ENCODE peak calls at places on chromosome 1, in ten cellular contexts. U is NCI-H446; J is GM23248; C is IMR-90; V is islet precursor cell; E is occipital lobe; M is HFF-Myc; H is activated CD4-positive, alpha-beta T cell treated with anti-CD3 and anti-CD28 coated beads, Interleukin-2, amount 10 ng/mL, durations not matched to agents 7 days and 5 days; K is ovary; A is stimulated activated CD8-positive, alpha-beta memory T cell treated with anti-CD3 and anti-CD28 coated beads, Interleukin-15, amount 100 ng/mL, for 4 hours. S is an unnamed sample.

GRCh38 chr1:226697151-226697575 is 41.9 kb downstream of the ITPKB start:
- DNase-seq in U (no peak), J (peak), C (peak), V (no peak), E (no peak), M (no peak), H (no peak), K (no peak), A (no peak), S (no peak)

GRCh38 chr1:147902183-147902845 is at the start of gene GJA8:
- DNase-seq in U (no peak), J (no peak), C (no peak), V (peak), E (no peak), M (no peak), H (no peak), K (no peak), A (no peak), S (no peak)

GRCh38 chr1:150186789-150187559 is 37.3 kb downstream of the PLEKHO1 start:
- DNase-seq in U (peak), J (peak), C (peak), V (no peak), E (no peak), M (no peak), H (peak), K (no peak), A (no peak), S (peak)

GRCh38 chr1:214864896-214865688 is 217.4 kb upstream of the KCNK2 start:
- DNase-seq in U (no peak), J (peak), C (peak), V (no peak), E (no peak), M (no peak), H (no peak), K (no peak), A (no peak), S (no peak)

GRCh38 chr1:165616054-165616612 is 14.9 kb upstream of the MGST3 start:
- DNase-seq in U (no peak), J (no peak), C (no peak), V (no peak), E (no peak), M (no peak), H (no peak), K (no peak), A (no peak), S (no peak)

GRCh38 chr1:114154963-114155322 is 1.3 kb upstream of the SYT6 start:
- DNase-seq in U (peak), J (peak), C (no peak), V (peak), E (no peak), M (peak), H (no peak), K (no peak), A (no peak), S (no peak)

GRCh38 chr1:246300653-246301549 is 206.2 kb downstream of the SMYD3 start:
- DNase-seq in U (no peak), J (no peak), C (no peak), V (no peak), E (no peak), M (no peak), H (no peak), K (no peak), A (no peak), S (no peak)

GRCh38 chr1:231040019-231040799 is at the start of gene FAM89A:
- DNase-seq in U (no peak), J (peak), C (no peak), V (peak), E (no peak), M (no peak), H (peak), K (peak), A (peak), S (peak)

GRCh38 chr1:15902882-15903281 is 55.4 kb downstream of the SPEN start:
- DNase-seq in U (no peak), J (peak), C (peak), V (no peak), E (no peak), M (peak), H (no peak), K (no peak), A (no peak), S (no peak)

GRCh38 chr1:67648582-67649326 is 36.2 kb upstream of the GADD45A start:
- DNase-seq in U (no peak), J (no peak), C (no peak), V (no peak), E (no peak), M (no peak), H (no peak), K (no peak), A (no peak), S (no peak)

GRCh38 chr1:165025805-165026204 is 330.7 kb downstream of the LMX1A start:
- DNase-seq in U (no peak), J (no peak), C (no peak), V (no peak), E (no peak), M (no peak), H (no peak), K (no peak), A (no peak), S (no peak)

GRCh38 chr1:150065184-150065871 is 2.2 kb upstream of the VPS45 start:
- DNase-seq in U (no peak), J (peak), C (peak), V (no peak), E (no peak), M (no peak), H (no peak), K (no peak), A (no peak), S (no peak)

GRCh38 chr1:2339206-2340085 is 51.9 kb downstream of the MORN1 start:
- DNase-seq in U (no peak), J (no peak), C (no peak), V (no peak), E (no peak), M (no peak), H (no peak), K (no peak), A (no peak), S (no peak)

S was measured in AML-193.